ENCODE peak calls at places on chromosomes 5 and 9, in six cellular contexts. M is cardiac septum; B is T-helper 9 cell; K is stimulated activated CD8-positive, alpha-beta memory T cell treated with anti-CD3 and anti-CD28 coated beads, Interleukin-12 subunit alpha, Interleukin-12 subunit beta, amount 100 ng/mL, for 1 hour; T is T-helper 1 cell; V is COR-L47. O is an unnamed sample.

GRCh38 chr9:4225291-4226119 is 74.4 kb downstream of the GLIS3 start:
- DNase-seq in M (no peak), K (no peak), V (no peak), T (no peak), B (no peak), O (no peak)

GRCh38 chr5:37552770-37553719 is 173.9 kb downstream of the WDR70 start:
- DNase-seq in M (no peak), K (no peak), V (no peak), T (no peak), B (no peak), O (no peak)

GRCh38 chr5:68683632-68684035 is 410.2 kb upstream of the SLC30A5 start:
- DNase-seq in V (no peak), T (no peak), M (no peak), B (no peak), K (no peak), O (no peak)

GRCh38 chr5:136729901-136730355 is 364.6 kb upstream of the TRPC7 start:
- DNase-seq in K (no peak), M (no peak), V (peak), B (no peak), T (no peak), O (no peak)

GRCh38 chr5:109652096-109652495 is 37.6 kb upstream of the MAN2A1 start:
- DNase-seq in B (no peak), V (no peak), K (no peak), M (no peak), T (no peak), O (no peak)

GRCh38 chr5:178309271-178310008 is 76.8 kb upstream of the PHYKPL start:
- DNase-seq in T (no peak), V (no peak), K (no peak), B (no peak), M (no peak), O (no peak)

GRCh38 chr5:179312557-179313235 is 32.6 kb downstream of the ADAMTS2 start:
- DNase-seq in B (no peak), M (peak), K (no peak), T (no peak), V (no peak), O (no peak)

GRCh38 chr9:25681270-25681669 is 3.0 kb upstream of the TUSC1 start:
- DNase-seq in M (no peak), V (no peak), K (no peak), B (no peak), T (no peak), O (no peak)

GRCh38 chr5:20286512-20286911 is 298.5 kb upstream of the CDH18 start:
- DNase-seq in B (no peak), T (no peak), M (no peak), K (no peak), V (no peak), O (no peak)

GRCh38 chr5:55771175-55771655 is 33.4 kb downstream of the DDX4 start:
- DNase-seq in T (no peak), M (no peak), B (no peak), V (no peak), K (no peak), O (peak)

GRCh38 chr5:25006734-25007133 is 362.0 kb upstream of the CDH10 start:
- DNase-seq in K (no peak), B (no peak), M (no peak), T (no peak), V (peak), O (peak)